ENCODE peak calls at places on chromosomes 11 and 22, in six cellular contexts. One of them, this sample, is unnamed. For H3F3A and H3K27me3, the result is how much of the 10 kb centered on the place peaks cover.

GRCh38 chr11:211741-212140 is 4.2 kb downstream of the RIC8A start:
- DNase-seq in GM23248: no peak
- DNase-seq in GM23338: no peak
- DNase-seq in neural progenitor cell: no peak
- DNase-seq in PC-3: no peak
- DNase-seq in SK-N-SH: no peak
- DNase-seq in this sample: no peak

GRCh38 chr11:129374993-129375721 is 491 bp upstream of the BARX2 start:
- DNase-seq in GM23248: peak
- DNase-seq in GM23338: peak
- DNase-seq in neural progenitor cell: no peak
- DNase-seq in PC-3: peak
- DNase-seq in SK-N-SH: peak
- DNase-seq in this sample: peak

GRCh38 chr11:87252869-87253268 is 215.1 kb downstream of the TMEM135 start:
- DNase-seq in GM23248: peak
- DNase-seq in GM23338: no peak
- DNase-seq in neural progenitor cell: no peak
- DNase-seq in PC-3: peak
- DNase-seq in SK-N-SH: no peak
- DNase-seq in this sample: no peak

GRCh38 chr22:30605449-30606110 is 1.4 kb upstream of the TCN2 start:
- DNase-seq in GM23248: peak
- DNase-seq in GM23338: peak
- DNase-seq in neural progenitor cell: peak
- DNase-seq in PC-3: peak
- DNase-seq in SK-N-SH: peak
- DNase-seq in this sample: peak

GRCh38 chr22:50209893-50210292 is 9.1 kb downstream of the SELENOO start:
- DNase-seq in GM23248: peak
- DNase-seq in GM23338: peak
- DNase-seq in neural progenitor cell: peak
- DNase-seq in PC-3: peak
- DNase-seq in SK-N-SH: peak
- DNase-seq in this sample: peak

GRCh38 chr22:31075961-31076360 is 5.2 kb upstream of the SMTN start:
- DNase-seq in GM23248: peak
- DNase-seq in GM23338: no peak
- DNase-seq in neural progenitor cell: no peak
- DNase-seq in PC-3: no peak
- DNase-seq in SK-N-SH: no peak
- DNase-seq in this sample: no peak

GRCh38 chr22:23240639-23241389 is 60.5 kb downstream of the BCR start:
- DNase-seq in GM23248: peak
- DNase-seq in GM23338: peak
- DNase-seq in neural progenitor cell: peak
- DNase-seq in PC-3: peak
- DNase-seq in SK-N-SH: peak
- DNase-seq in this sample: no peak

GRCh38 chr11:106917973-106918372 is 100.3 kb downstream of the GUCY1A2 start:
- DNase-seq in GM23248: peak
- DNase-seq in GM23338: peak
- DNase-seq in neural progenitor cell: peak
- DNase-seq in PC-3: peak
- DNase-seq in SK-N-SH: peak
- DNase-seq in this sample: peak

DNA sequence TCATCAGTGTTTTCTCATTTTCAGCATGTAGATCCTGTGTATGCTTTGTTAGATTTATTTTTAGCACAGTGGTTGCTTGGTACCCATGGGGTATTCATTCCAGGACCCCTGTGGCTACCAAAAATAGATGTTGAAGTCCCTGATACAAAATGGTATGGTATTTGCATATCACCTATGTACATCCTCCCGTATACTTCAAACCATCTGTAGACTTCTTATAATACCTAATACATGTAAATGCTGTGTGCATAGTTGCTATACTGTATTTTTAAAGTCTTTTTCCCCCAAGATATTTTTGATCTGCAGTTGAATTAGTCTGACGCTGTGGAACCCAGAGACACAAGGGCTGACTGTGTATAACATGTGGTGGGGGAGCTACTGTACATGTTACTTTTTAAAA is 101.1 kb downstream of the ATXN10 start:
- DNase-seq in GM23248: no peak
- DNase-seq in GM23338: no peak
- DNase-seq in neural progenitor cell: no peak
- DNase-seq in PC-3: no peak
- DNase-seq in SK-N-SH: no peak
- DNase-seq in this sample: no peak
- H3F3A ChIP-seq in GM23248: under half
- H3F3A ChIP-seq in GM23338: under half
- H3F3A ChIP-seq in neural progenitor cell: under half
- H3F3A ChIP-seq in PC-3: under half
- H3F3A ChIP-seq in SK-N-SH: under half
- H3F3A ChIP-seq in this sample: under half

DNA sequence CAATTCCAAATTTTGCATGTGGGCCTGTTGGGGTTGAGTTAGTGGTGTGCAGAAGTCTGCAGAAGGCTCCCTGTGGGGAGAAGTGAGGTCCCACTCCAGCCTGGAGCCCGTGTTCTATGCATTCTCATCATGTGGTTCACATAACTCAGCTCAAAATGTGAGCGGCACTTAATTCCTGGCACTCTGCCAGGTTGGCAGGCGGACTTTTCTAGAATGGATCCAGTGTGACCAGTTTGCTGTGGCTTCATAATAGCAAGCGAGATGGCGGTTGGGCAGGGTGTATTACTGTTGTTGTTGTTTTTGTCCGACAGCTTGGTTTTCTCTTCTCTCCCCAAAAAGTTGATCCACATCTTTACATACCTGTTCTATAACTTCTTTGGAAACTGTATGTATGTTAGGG is 146.8 kb upstream of the TTC12 start:
- DNase-seq in GM23248: no peak
- DNase-seq in GM23338: no peak
- DNase-seq in neural progenitor cell: no peak
- DNase-seq in PC-3: no peak
- DNase-seq in SK-N-SH: no peak
- DNase-seq in this sample: no peak
- H3K27me3 ChIP-seq in GM23248: under half
- H3K27me3 ChIP-seq in GM23338: under half
- H3K27me3 ChIP-seq in neural progenitor cell: under half
- H3K27me3 ChIP-seq in PC-3: half or more
- H3K27me3 ChIP-seq in SK-N-SH: under half
- H3K27me3 ChIP-seq in this sample: under half

DNA sequence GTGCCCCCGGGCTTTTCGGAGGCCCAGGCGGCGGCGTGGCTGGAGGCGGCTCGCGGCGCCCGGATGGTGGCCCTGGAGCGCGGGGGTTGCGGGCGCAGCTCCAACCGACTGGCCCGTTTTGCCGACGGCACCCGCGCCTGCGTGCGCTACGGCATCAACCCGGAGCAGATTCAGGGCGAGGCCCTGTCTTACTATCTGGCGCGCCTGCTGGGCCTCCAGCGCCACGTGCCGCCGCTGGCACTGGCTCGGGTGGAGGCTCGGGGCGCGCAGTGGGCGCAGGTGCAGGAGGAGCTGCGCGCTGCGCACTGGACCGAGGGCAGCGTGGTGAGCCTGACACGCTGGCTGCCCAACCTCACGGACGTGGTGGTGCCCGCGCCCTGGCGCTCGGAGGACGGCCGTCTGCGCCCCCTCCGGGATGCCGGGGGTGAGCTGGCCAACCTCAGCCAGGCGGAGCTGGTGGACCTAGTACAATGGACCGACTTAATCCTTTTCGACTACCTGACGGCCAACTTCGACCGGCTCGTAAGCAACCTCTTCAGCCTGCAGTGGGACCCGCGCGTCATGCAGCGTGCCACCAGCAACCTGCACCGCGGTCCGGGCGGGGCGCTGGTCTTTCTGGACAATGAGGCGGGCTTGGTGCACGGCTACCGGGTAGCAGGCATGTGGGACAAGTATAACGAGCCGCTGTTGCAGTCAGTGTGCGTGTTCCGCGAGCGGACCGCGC is 932 bp downstream of the FJX1 start:
- DNase-seq in GM23248: peak
- DNase-seq in GM23338: peak
- DNase-seq in neural progenitor cell: peak
- DNase-seq in PC-3: peak
- DNase-seq in SK-N-SH: peak
- DNase-seq in this sample: peak
- TF ChIP-seq EZH2phosphoT487 in GM23248: no peak
- TF ChIP-seq EZH2phosphoT487 in GM23338: no peak
- TF ChIP-seq EZH2phosphoT487 in neural progenitor cell: no peak
- TF ChIP-seq EZH2phosphoT487 in PC-3: peak
- TF ChIP-seq EZH2phosphoT487 in SK-N-SH: no peak
- TF ChIP-seq EZH2phosphoT487 in this sample: no peak

GRCh38 chr11:60477035-60477445 is 15.5 kb upstream of the MS4A12 start:
- DNase-seq in GM23248: no peak
- DNase-seq in GM23338: no peak
- DNase-seq in neural progenitor cell: no peak
- DNase-seq in PC-3: no peak
- DNase-seq in SK-N-SH: no peak
- DNase-seq in this sample: peak
- H3F3A ChIP-seq in GM23248: under half
- H3F3A ChIP-seq in GM23338: under half
- H3F3A ChIP-seq in neural progenitor cell: under half
- H3F3A ChIP-seq in PC-3: under half
- H3F3A ChIP-seq in SK-N-SH: under half
- H3F3A ChIP-seq in this sample: under half

DNA sequence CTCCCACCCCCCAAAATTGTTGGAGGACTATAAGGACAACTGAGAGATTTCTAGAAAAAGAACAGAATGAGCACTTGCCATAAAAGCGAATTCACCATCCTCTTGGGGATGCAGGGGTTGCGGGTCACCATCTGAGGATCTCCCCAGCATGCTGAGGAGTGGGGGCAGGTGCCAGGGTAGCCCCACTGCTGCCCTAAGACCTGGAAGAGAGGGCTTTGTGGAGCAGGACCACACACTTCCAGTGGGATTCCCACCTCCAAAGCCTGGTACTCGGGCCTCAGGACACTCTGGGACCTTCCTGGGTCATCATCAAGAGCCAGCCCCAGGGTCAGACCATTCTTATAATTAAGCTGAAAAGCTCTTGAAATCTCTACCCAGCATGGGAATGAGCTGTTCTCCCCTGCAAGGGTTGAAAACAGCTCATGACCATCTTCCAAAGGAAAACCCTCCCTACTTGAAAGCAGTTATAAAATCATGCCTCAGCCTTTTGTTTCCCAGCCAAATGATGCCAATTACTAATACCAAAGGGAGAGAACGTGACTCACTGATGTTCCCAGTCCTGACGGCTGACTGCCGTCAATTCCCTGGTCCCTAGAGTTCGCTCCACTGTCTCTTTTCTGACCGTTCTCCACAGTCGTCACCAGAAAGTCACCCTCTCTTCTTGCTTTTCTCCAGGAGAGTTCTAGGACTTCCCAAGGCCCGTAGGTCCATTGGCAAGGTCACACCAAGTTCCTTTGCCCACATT is 76.8 kb upstream of the CREB3L1 start:
- DNase-seq in GM23248: peak
- DNase-seq in GM23338: no peak
- DNase-seq in neural progenitor cell: no peak
- DNase-seq in PC-3: peak
- DNase-seq in SK-N-SH: no peak
- DNase-seq in this sample: no peak
- H3K27me3 ChIP-seq in GM23248: under half
- H3K27me3 ChIP-seq in GM23338: under half
- H3K27me3 ChIP-seq in neural progenitor cell: under half
- H3K27me3 ChIP-seq in PC-3: under half
- H3K27me3 ChIP-seq in SK-N-SH: under half
- H3K27me3 ChIP-seq in this sample: under half

This sample was measured in MM.1S.